ENCODE peak calls at places on chromosomes 3 and 15, in ten cellular contexts. R is choroid plexus epithelial cell, E is fibroblast of the aortic adventitia, Q is left ventricle myocardium inferior, F is IMR-90, I is uterus, C is RWPE2, U is astrocyte of the cerebellum, W is cardiac fibroblast, O is sigmoid colon. D is an unnamed sample.

GRCh38 chr15:49215768-49216739 is 46.0 kb downstream of the GALK2 start:
- DNase-seq in R (peak), E (no peak), Q (peak), F (no peak), I (no peak), C (no peak), U (no peak), W (peak), O (no peak), D (peak)

GRCh38 chr3:160163259-160163878 is 61.9 kb upstream of the C3orf80 start:
- DNase-seq in R (peak), E (peak), Q (no peak), F (peak), I (no peak), C (no peak), U (no peak), W (peak), O (no peak), D (peak)

GRCh38 chr15:50865515-50866370 is 42.7 kb upstream of the AP4E1 start:
- DNase-seq in R (no peak), E (no peak), Q (no peak), F (no peak), I (no peak), C (no peak), U (no peak), W (no peak), O (no peak), D (no peak)

GRCh38 chr15:52551762-52552161 is 17.1 kb downstream of the ARPP19 start:
- DNase-seq in R (no peak), E (no peak), Q (no peak), F (no peak), I (no peak), C (no peak), U (no peak), W (no peak), O (no peak), D (no peak)

GRCh38 chr15:90780916-90781315 is 63.8 kb downstream of the BLM start:
- DNase-seq in R (no peak), E (no peak), Q (no peak), F (no peak), I (no peak), C (no peak), U (no peak), W (no peak), O (no peak), D (no peak)

GRCh38 chr3:46693897-46694235 is 387 bp upstream of the ALS2CL start:
- DNase-seq in R (no peak), E (no peak), Q (no peak), F (no peak), I (no peak), C (no peak), U (no peak), W (no peak), O (no peak), D (no peak)

GRCh38 chr15:80584561-80584964 is 110.5 kb upstream of the ABHD17C start:
- DNase-seq in R (no peak), E (no peak), Q (no peak), F (no peak), I (no peak), C (peak), U (no peak), W (no peak), O (no peak), D (no peak)

GRCh38 chr3:117842086-117842485 is 1132.5 kb downstream of the TUSC7 start:
- DNase-seq in R (no peak), E (no peak), Q (no peak), F (no peak), I (no peak), C (no peak), U (no peak), W (no peak), O (no peak), D (no peak)

GRCh38 chr3:78867409-78868372 is 900.1 kb downstream of the ROBO1 start:
- DNase-seq in R (peak), E (peak), Q (no peak), F (peak), I (no peak), C (no peak), U (peak), W (peak), O (no peak), D (no peak)

GRCh38 chr15:71730277-71731144 is 79.8 kb upstream of the NR2E3 start:
- DNase-seq in R (peak), E (peak), Q (peak), F (peak), I (peak), C (no peak), U (peak), W (peak), O (no peak), D (peak)

GRCh38 chr15:92462771-92463170 is 69.1 kb downstream of the ST8SIA2 start:
- DNase-seq in R (no peak), E (no peak), Q (no peak), F (no peak), I (no peak), C (no peak), U (no peak), W (no peak), O (no peak), D (no peak)

GRCh38 chr15:67832031-67832551 is 6.8 kb downstream of the SKOR1 start:
- DNase-seq in R (peak), E (peak), Q (no peak), F (peak), I (no peak), C (peak), U (no peak), W (peak), O (peak), D (no peak)

GRCh38 chr15:66840615-66841014 is 138.6 kb downstream of the SMAD6 start:
- DNase-seq in R (no peak), E (no peak), Q (no peak), F (no peak), I (no peak), C (no peak), U (no peak), W (no peak), O (no peak), D (no peak)

GRCh38 chr3:125149462-125149861 is 63.1 kb downstream of the SLC12A8 start:
- DNase-seq in R (no peak), E (no peak), Q (no peak), F (no peak), I (no peak), C (no peak), U (no peak), W (no peak), O (no peak), D (no peak)

GRCh38 chr3:8266679-8267267 is 234.8 kb upstream of the LMCD1 start:
- DNase-seq in R (peak), E (no peak), Q (no peak), F (no peak), I (no peak), C (no peak), U (peak), W (no peak), O (no peak), D (peak)

GRCh38 chr3:58218904-58219303 is 8.1 kb upstream of the DNASE1L3 start:
- DNase-seq in R (no peak), E (no peak), Q (no peak), F (no peak), I (no peak), C (no peak), U (no peak), W (no peak), O (no peak), D (no peak)

GRCh38 chr3:159964166-159964973 is 24.3 kb upstream of the IL12A start:
- DNase-seq in R (peak), E (peak), Q (no peak), F (peak), I (no peak), C (no peak), U (peak), W (peak), O (no peak), D (peak)

GRCh38 chr15:69085325-69086081 is 71.0 kb downstream of the NOX5 start:
- DNase-seq in R (no peak), E (no peak), Q (no peak), F (no peak), I (no peak), C (no peak), U (no peak), W (no peak), O (no peak), D (no peak)

GRCh38 chr15:31051646-31052045 is 49.9 kb downstream of the TRPM1 start:
- DNase-seq in R (no peak), E (no peak), Q (no peak), F (no peak), I (no peak), C (no peak), U (no peak), W (no peak), O (no peak), D (no peak)

GRCh38 chr15:31047437-31047836 is 54.1 kb downstream of the TRPM1 start:
- DNase-seq in R (no peak), E (no peak), Q (no peak), F (no peak), I (no peak), C (no peak), U (no peak), W (no peak), O (no peak), D (no peak)

GRCh38 chr15:31046759-31047359 is 54.7 kb downstream of the TRPM1 start:
- DNase-seq in R (no peak), E (no peak), Q (peak), F (no peak), I (no peak), C (no peak), U (no peak), W (no peak), O (no peak), D (no peak)

GRCh38 chr15:31049122-31049521 is 52.4 kb downstream of the TRPM1 start:
- DNase-seq in R (no peak), E (no peak), Q (no peak), F (no peak), I (no peak), C (no peak), U (no peak), W (no peak), O (no peak), D (no peak)

DNA sequence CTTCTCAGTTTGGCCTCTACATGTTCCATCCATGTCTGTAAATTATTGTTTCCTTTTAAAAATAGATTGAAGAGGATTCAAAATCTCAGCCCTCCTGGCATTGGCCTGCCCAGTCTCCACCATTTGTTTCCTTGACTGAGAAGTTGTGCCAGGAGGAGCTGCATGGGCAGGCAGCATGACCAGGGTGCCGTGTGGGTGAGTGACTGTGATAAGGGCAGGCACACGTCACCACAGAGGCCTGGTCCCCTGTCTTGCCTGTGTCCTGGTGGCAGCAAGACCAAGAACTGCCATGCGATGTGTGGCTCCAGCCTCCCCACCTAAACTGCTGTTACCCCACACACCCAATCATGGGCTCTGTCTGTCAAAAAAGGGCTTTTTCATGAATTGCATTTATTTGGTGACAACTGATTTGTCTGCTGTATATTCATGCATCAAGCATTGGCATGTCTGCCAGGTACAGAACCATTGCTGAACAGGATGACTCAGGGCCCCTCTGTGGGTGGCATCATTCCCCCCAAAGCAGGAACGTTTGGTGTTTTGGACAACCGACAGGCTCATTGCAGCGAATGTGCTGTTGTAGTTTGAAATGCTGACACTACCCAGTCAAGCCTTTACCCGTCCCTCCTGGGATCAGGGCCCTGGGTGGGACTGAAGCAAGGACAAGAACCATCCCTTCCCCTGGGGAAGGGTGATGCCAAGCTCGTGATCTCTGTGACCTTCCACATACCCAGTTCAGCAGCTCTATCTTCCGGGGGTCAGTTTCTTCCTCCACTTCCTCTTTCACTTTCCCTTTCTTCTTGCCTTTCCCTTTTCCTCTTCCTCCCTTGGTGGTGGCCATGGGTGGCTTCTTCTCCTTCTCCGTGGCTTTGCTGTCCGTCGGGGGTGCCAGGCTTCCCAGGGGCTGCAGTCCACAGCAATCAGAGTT is 51.6 kb downstream of the TRPM1 start:
- DNase-seq in R (no peak), E (no peak), Q (no peak), F (no peak), I (no peak), C (no peak), U (no peak), W (no peak), O (no peak), D (no peak)
- H3K4me3 ChIP-seq in R (no peak), E (no peak), Q (no peak), F (no peak), I (no peak), C (no peak), U (no peak), W (no peak), O (no peak), D (no peak)

GRCh38 chr3:133883657-133884546 is 11.8 kb downstream of the RAB6B start:
- DNase-seq in R (no peak), E (no peak), Q (no peak), F (no peak), I (no peak), C (no peak), U (no peak), W (no peak), O (no peak), D (no peak)

GRCh38 chr3:133881492-133881891 is 14.2 kb downstream of the RAB6B start:
- DNase-seq in R (no peak), E (no peak), Q (no peak), F (no peak), I (no peak), C (no peak), U (no peak), W (no peak), O (no peak), D (no peak)

GRCh38 chr3:133881987-133882825 is 13.5 kb downstream of the RAB6B start:
- DNase-seq in R (no peak), E (no peak), Q (no peak), F (no peak), I (no peak), C (no peak), U (no peak), W (no peak), O (no peak), D (peak)

GRCh38 chr3:133884547-133885240 is 11.0 kb downstream of the RAB6B start:
- DNase-seq in R (no peak), E (no peak), Q (no peak), F (no peak), I (no peak), C (no peak), U (no peak), W (no peak), O (no peak), D (no peak)

DNA sequence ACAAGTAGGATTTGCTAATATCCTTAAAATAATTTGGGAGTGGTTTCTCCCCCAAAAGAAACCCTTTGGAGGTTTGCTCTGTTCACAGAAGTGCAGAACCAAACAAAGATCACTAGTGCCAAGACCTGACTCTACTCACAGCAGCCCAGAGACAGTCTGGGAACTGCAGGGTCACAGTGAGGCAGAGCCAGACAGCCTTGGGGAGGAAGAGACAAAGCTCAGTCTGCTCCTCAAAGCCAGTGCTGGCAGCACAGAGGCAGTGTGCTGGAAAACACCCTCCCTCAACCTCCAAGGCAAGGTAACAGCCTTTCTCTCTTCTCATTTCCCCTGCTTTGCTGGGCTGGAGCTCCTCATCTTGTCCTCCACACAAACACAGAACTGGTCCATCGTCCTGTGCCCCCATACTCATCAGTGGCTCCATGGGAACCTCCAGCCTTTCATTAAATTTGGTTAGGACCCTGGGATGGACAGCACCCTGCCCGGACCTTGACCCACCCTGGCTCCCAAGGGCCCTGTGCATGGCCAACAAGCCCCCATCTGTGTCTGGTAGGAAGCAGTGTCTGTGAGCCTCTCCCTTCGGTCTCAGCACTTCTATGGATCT is 12.6 kb downstream of the RAB6B start:
- DNase-seq in R (no peak), E (no peak), Q (no peak), F (no peak), I (no peak), C (no peak), U (no peak), W (no peak), O (no peak), D (no peak)
- TF ChIP-seq CTCF in R (no peak), E (no peak), Q (no peak), F (no peak), I (no peak), C (no peak), U (no peak), W (no peak), O (no peak), D (no peak)

GRCh38 chr3:183252973-183253363 is at the start of gene B3GNT5:
- DNase-seq in R (peak), E (no peak), Q (peak), F (no peak), I (peak), C (peak), U (no peak), W (no peak), O (peak), D (peak)
- H3K4me3 ChIP-seq in R (peak), E (peak), Q (peak), F (peak), I (peak), C (peak), U (peak), W (peak), O (peak), D (peak)

DNA sequence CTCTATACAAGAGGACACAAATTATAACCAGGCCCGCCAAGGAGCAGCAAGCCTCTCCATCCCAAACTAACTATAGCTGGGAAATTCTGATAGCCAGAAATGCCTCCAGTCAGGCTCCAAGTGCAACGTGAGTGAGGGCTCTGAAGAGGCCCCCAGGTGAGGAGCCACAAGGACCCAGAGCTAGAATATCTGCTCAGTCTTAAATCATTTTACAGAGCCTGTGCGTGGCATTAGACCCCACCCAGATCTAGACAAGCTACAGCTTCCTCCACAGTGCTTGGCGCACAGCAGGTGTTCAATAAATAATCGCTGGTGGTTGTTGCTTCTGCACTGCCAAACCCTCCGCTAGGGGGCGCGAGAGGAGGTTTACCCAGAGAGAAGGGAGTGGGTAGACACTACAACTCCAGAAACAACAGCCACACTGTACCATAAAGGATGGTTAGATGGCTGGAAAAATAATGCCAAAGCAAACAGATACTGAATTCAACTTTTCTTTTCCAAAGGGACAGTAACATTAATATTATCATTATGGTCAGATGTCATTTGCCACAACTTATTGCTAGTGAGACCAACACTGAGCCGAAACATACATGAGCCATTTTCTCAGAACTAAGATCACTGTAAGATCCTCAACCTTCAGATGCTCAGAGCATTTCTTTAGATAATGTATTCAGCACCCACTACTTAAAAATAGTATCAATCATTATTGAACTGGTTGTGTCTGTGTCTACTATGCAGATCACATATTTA is 44.5 kb downstream of the ZIC4 start:
- DNase-seq in R (peak), E (no peak), Q (no peak), F (no peak), I (no peak), C (no peak), U (no peak), W (peak), O (no peak), D (peak)
- TF ChIP-seq CTCF in R (peak), E (peak), Q (peak), F (peak), I (no peak), C (peak), U (peak), W (peak), O (no peak), D (peak)

GRCh38 chr15:42156266-42156922 is at the start of gene PLA2G4F:
- DNase-seq in R (no peak), E (no peak), Q (no peak), F (no peak), I (no peak), C (no peak), U (no peak), W (no peak), O (no peak), D (peak)

GRCh38 chr15:42152921-42153680 is 3.3 kb downstream of the PLA2G4F start:
- DNase-seq in R (no peak), E (no peak), Q (no peak), F (no peak), I (no peak), C (no peak), U (no peak), W (no peak), O (no peak), D (no peak)

GRCh38 chr15:42155546-42156265 is 730 bp downstream of the PLA2G4F start:
- DNase-seq in R (no peak), E (no peak), Q (no peak), F (no peak), I (no peak), C (no peak), U (no peak), W (no peak), O (no peak), D (peak)

GRCh38 chr15:42153874-42154575 is 2.4 kb downstream of the PLA2G4F start:
- DNase-seq in R (no peak), E (no peak), Q (no peak), F (no peak), I (no peak), C (no peak), U (no peak), W (no peak), O (no peak), D (no peak)

GRCh38 chr15:42154576-42155355 is 1.7 kb downstream of the PLA2G4F start:
- DNase-seq in R (no peak), E (no peak), Q (no peak), F (no peak), I (no peak), C (no peak), U (no peak), W (no peak), O (no peak), D (peak)
- H3K4me3 ChIP-seq in R (no peak), E (no peak), Q (no peak), F (no peak), I (no peak), C (no peak), U (no peak), W (no peak), O (no peak), D (peak)

GRCh38 chr3:18051312-18051711 is 308.9 kb upstream of the TBC1D5 start:
- DNase-seq in R (no peak), E (no peak), Q (no peak), F (no peak), I (no peak), C (no peak), U (no peak), W (no peak), O (no peak), D (no peak)
- TF ChIP-seq CTCF in R (no peak), E (no peak), Q (no peak), F (no peak), I (no peak), C (no peak), U (no peak), W (no peak), O (no peak), D (no peak)

DNA sequence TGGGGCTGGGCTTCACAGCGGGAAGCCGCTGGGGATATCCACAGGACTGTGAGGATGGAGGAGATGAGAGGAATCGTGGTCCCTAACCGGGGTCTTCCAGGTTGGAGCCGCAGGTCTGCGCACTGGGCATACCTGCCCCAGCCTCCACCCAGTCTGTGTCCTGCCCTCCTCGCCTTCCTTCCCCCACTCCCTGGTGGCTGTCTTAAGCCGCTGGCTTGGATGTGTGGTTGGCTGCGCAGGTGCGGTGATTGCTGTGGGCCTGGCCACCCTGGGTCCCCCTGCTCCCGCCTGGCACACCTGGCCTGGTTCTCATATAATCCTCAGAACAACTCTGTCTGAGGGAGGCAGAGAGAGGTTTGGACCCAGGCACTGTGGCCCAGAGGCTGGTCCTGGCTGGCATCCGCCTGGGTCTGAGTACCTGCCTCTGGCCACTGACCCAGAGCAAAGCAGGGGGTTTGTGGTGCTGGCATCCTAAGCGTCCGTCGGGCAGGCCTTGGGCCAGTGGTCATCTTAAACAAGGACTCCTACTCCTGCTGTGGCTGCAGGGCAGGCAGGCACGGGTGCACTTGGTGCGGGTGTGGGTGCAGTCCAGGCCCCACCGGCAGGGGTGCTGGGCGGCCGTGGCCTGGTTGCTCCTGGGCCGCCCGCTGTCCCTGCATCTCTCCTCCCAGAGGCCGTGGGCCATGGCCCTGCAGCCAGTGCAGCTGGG is 18.7 kb downstream of the PLXNA1 start:
- DNase-seq in R (no peak), E (no peak), Q (no peak), F (no peak), I (no peak), C (no peak), U (no peak), W (no peak), O (peak), D (no peak)
- H3K4me3 ChIP-seq in R (peak), E (peak), Q (peak), F (no peak), I (no peak), C (no peak), U (no peak), W (no peak), O (peak), D (no peak)

D was measured in epithelial cell of esophagus.